ENCODE peak calls at places on chromosomes 7 and 10, in four cellular contexts. B, S, T and W are unnamed samples. For H3K4me1 and H3K36me3, the result is how much of the 10 kb centered on the place peaks cover.

GRCh38 chr7:19178595-19178994 is 33.4 kb upstream of the FERD3L start:
- DNase-seq in S (no peak), T (no peak), B (no peak), W (no peak)

GRCh38 chr7:70574314-70574713 is 557.6 kb upstream of the GALNT17 start:
- DNase-seq in T (no peak), B (no peak), S (no peak), W (no peak)

GRCh38 chr10:132931258-132931657 is 11.1 kb downstream of the CFAP46 start:
- DNase-seq in T (no peak), B (no peak), S (no peak), W (no peak)

GRCh38 chr10:68720793-68721672 is at the start of gene CCAR1:
- DNase-seq in T (peak), S (peak), B (peak), W (peak)

GRCh38 chr7:98097042-98097645 is 9.5 kb upstream of the LMTK2 start:
- DNase-seq in S (no peak), B (no peak), T (no peak), W (no peak)

GRCh38 chr7:149414745-149415390 is 46.0 kb downstream of the ZNF777 start:
- DNase-seq in B (peak), S (peak), T (no peak), W (peak)

GRCh38 chr7:74083928-74084721 is 521 bp downstream of the LIMK1 start:
- DNase-seq in S (no peak), T (peak), B (peak), W (no peak)

GRCh38 chr10:13227031-13227430 is 7.1 kb downstream of the UCMA start:
- DNase-seq in T (no peak), B (no peak), S (no peak), W (no peak)

GRCh38 chr10:49279015-49279880 is 19.7 kb upstream of the C10orf71 start:
- DNase-seq in B (peak), S (no peak), T (no peak), W (no peak)

GRCh38 chr7:29955799-29956476 is 33.7 kb downstream of the SCRN1 start:
- DNase-seq in B (no peak), T (no peak), S (no peak), W (peak)

GRCh38 chr7:79114875-79115274 is 338.6 kb downstream of the MAGI2 start:
- DNase-seq in B (no peak), T (no peak), S (no peak), W (no peak)

GRCh38 chr7:303425-303824 is 13.5 kb downstream of the FOXL3 start:
- DNase-seq in B (no peak), T (no peak), S (no peak), W (no peak)

GRCh38 chr7:78510580-78511188 is 712.1 kb downstream of the PHTF2 start:
- DNase-seq in B (peak), S (no peak), T (peak), W (no peak)

GRCh38 chr10:15266117-15266516 is 97.6 kb upstream of the NMT2 start:
- DNase-seq in T (no peak), S (no peak), B (no peak), W (no peak)

GRCh38 chr7:17090751-17091150 is 207.7 kb upstream of the AHR start:
- DNase-seq in S (no peak), T (no peak), B (no peak), W (no peak)

GRCh38 chr7:142248-142955 is 50.0 kb upstream of the FAM20C start:
- DNase-seq in S (no peak), T (no peak), B (no peak), W (no peak)

DNA sequence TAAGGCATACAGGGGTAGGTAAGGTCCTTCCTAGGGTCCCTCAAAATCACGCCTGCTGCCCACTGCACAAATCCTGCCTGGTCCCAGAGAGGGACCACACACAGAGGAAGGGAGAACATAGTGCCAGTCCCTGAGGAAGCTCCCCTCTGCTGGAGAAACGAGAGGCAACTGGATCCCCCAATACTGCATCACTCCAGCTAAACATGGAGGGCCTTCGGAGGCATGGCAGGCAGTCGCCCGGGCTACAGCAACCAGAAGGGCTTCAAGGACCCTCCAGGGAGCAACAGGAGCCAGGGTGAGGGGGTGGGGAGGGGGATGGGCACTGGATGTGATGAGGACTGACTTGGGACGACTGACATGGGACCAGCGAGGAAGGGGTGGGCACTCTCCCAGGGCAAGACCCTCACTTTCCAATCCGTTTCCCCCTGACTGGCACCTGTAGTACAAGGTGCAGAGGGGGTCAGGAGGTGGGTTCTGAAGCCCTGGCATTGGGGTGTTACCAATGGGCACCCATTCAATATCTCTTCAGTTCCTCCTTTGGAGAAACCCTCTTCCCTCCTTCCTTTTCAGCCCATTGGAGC is 21.7 kb downstream of the DDIT4 start:
- DNase-seq in S (no peak), T (no peak), B (no peak), W (no peak)
- H3K4me1 ChIP-seq in S (half or more), T (under half), B (under half), W (half or more)

DNA sequence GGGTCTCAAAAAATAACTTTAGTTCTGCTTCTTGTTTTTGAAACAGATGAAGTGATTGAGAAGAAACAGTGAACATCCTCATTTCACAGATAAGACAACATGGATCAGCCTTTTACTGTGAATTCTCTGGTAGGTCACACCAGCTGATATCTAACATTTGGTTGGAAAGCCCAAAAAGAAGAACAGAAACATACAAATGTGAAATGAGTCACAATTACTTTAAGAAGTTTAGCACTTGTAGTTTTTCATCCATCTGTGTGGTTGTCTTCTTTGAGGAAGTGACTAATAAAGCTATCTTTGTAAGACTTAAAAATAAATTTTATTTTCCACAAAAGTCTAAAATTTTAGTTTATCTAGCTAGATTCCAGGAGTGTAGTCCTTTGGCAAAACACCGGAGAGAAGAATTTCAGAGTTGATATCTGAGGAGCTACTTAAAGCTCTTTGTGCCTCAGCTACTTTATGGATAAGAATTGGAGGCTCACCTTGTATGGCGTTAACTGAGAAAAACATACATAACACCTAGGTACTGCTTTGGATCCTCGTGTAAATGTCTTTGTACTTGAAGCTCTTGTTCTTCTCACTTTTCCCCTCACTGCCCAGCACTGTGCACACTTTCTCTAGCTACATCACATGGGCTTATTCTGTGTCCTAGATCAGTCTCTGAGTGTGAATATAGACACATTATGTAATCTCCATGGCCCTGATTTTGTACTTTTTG is 21.7 kb downstream of the STAMBPL1 start:
- DNase-seq in S (no peak), B (no peak), T (no peak), W (no peak)
- H3K27ac ChIP-seq in S (no peak), B (no peak), T (peak), W (no peak)

GRCh38 chr10:21747809-21748208 is 213.8 kb downstream of the MLLT10 start:
- DNase-seq in B (no peak), S (no peak), T (no peak), W (no peak)

GRCh38 chr10:21744223-21744622 is 210.2 kb downstream of the MLLT10 start:
- DNase-seq in T (no peak), B (no peak), S (no peak), W (no peak)

GRCh38 chr10:21746118-21746517 is 212.1 kb downstream of the MLLT10 start:
- DNase-seq in S (no peak), B (no peak), T (no peak), W (peak)

GRCh38 chr10:21740989-21741388 is 207.0 kb downstream of the MLLT10 start:
- DNase-seq in T (no peak), S (peak), B (no peak), W (no peak)

GRCh38 chr10:21742740-21743412 is 208.8 kb downstream of the MLLT10 start:
- DNase-seq in S (no peak), B (no peak), T (no peak), W (no peak)
- H3K36me3 ChIP-seq in S (under half), B (under half), T (under half), W (under half)

GRCh38 chr10:22318772-22319171 is 2.1 kb upstream of the BMI1 start:
- DNase-seq in S (no peak), B (no peak), T (no peak), W (no peak)
- H3K4me1 ChIP-seq in S (under half), B (under half), T (under half), W (under half)

GRCh38 chr10:125991009-125991788 is 94.8 kb downstream of the FANK1 start:
- DNase-seq in T (peak), B (no peak), S (no peak), W (no peak)

GRCh38 chr10:125985557-125986246 is 89.3 kb downstream of the FANK1 start:
- DNase-seq in S (no peak), T (no peak), B (no peak), W (no peak)

GRCh38 chr10:125992244-125992643 is 95.9 kb downstream of the FANK1 start:
- DNase-seq in T (no peak), B (no peak), S (no peak), W (no peak)

GRCh38 chr10:125994601-125995000 is 98.2 kb downstream of the FANK1 start:
- DNase-seq in B (no peak), T (no peak), S (no peak), W (no peak)

GRCh38 chr10:125989791-125990190 is 93.4 kb downstream of the FANK1 start:
- DNase-seq in T (no peak), B (no peak), S (no peak), W (no peak)
- H3K27ac ChIP-seq in T (no peak), B (no peak), S (no peak), W (no peak)